ENCODE peak calls at places on chromosomes 16 and 17, in six cellular contexts. X is Karpas-422, R is neural progenitor cell, F is skeletal muscle cell, D is breast epithelium, L is PC-3. E is an unnamed sample.

GRCh38 chr17:48103379-48103715 is 2.1 kb upstream of the CBX1 start:
- DNase-seq in F (no peak), R (no peak), X (no peak), D (no peak), L (no peak), E (no peak)

GRCh38 chr17:76053230-76054111 is 18.8 kb downstream of the SRP68 start:
- DNase-seq in D (no peak), L (peak; percentile 75), F (peak; percentile 26), R (no peak), X (no peak), E (no peak)

GRCh38 chr16:10738231-10739077 is 5.2 kb upstream of the NUBP1 start:
- DNase-seq in D (no peak), X (peak; percentile 59), L (peak; percentile 77), R (no peak), F (no peak), E (peak; percentile 30)

GRCh38 chr17:49585422-49586027 is 9.9 kb downstream of the NXPH3 start:
- DNase-seq in F (no peak), R (peak; percentile 71), L (peak; percentile 67), D (no peak), X (peak; percentile 48), E (no peak)

GRCh38 chr17:63843387-63844292 is 1.2 kb upstream of the SMARCD2 start:
- DNase-seq in R (no peak), L (no peak), F (no peak), D (peak; percentile 32), X (peak; percentile 83), E (no peak)

GRCh38 chr16:10949424-10949970 is 5.1 kb downstream of the CLEC16A start:
- DNase-seq in L (peak; percentile 15), R (peak; percentile 43), X (peak; percentile 95), F (no peak), D (no peak), E (no peak)

GRCh38 chr17:17076066-17076465 is 33.8 kb downstream of the MPRIP start:
- DNase-seq in D (no peak), R (no peak), F (no peak), X (no peak), L (no peak), E (no peak)

GRCh38 chr17:43986225-43986981 is 18.0 kb upstream of the NAGS start:
- DNase-seq in F (no peak), X (no peak), L (no peak), R (no peak), D (no peak), E (no peak)

GRCh38 chr17:17127156-17127555 is 79.0 kb downstream of the PLD6 start:
- DNase-seq in X (no peak), R (no peak), D (no peak), F (no peak), L (no peak), E (no peak)

GRCh38 chr17:56596741-56597494 is 3.4 kb downstream of the NOG start:
- DNase-seq in F (no peak), L (no peak), D (no peak), X (no peak), R (peak; percentile 67), E (no peak)

GRCh38 chr16:4663756-4664465 is 29.5 kb upstream of the NUDT16L1 start:
- DNase-seq in R (no peak), L (no peak), F (no peak), D (no peak), X (no peak), E (no peak)

GRCh38 chr17:14299261-14300093 is 1.4 kb upstream of the HS3ST3B1 start:
- DNase-seq in X (no peak), R (peak; percentile 78), F (no peak), L (no peak), D (no peak), E (no peak)

GRCh38 chr17:60392845-60393702 is 1.1 kb upstream of the USP32 start:
- DNase-seq in X (peak; percentile 53), D (peak; percentile 33), F (peak; percentile 28), L (peak; percentile 61), R (peak; percentile 14), E (no peak)

GRCh38 chr17:79789943-79790804 is 6.7 kb downstream of the CBX8 start:
- DNase-seq in R (peak; percentile 84), X (peak; percentile 79), F (no peak), D (no peak), L (peak; percentile 65), E (no peak)

GRCh38 chr17:64095144-64095882 is 34.6 kb downstream of the ERN1 start:
- DNase-seq in F (no peak), R (no peak), X (no peak), D (no peak), L (peak; percentile 94), E (no peak)

GRCh38 chr16:86631441-86631840 is 53.1 kb downstream of the FOXL1 start:
- DNase-seq in R (no peak), L (peak; percentile 85), X (no peak), D (no peak), F (no peak), E (no peak)

GRCh38 chr17:31802502-31802901 is 56.5 kb downstream of the COPRS start:
- DNase-seq in X (peak; percentile 52), L (no peak), F (no peak), D (no peak), R (no peak), E (no peak)